ENCODE peak calls at places on chromosomes 16 and 17, in eight cellular contexts. S, N, V, X, G, P, C and Q are unnamed samples.

GRCh38 chr16:75591001-75591852 is 25.0 kb downstream of the GABARAPL2 start:
- DNase-seq in C (no peak), N (peak; percentile 68), X (no peak), S (peak; percentile 73), V (peak; percentile 81), P (no peak), G (no peak), Q (no peak)

GRCh38 chr16:57643166-57643813 is 14.9 kb downstream of the ADGRG1 start:
- DNase-seq in X (peak; percentile 59), N (no peak), C (no peak), P (peak; percentile 94), V (peak; percentile 45), G (no peak), S (peak; percentile 50), Q (no peak)

GRCh38 chr16:89005201-89006035 is 28.4 kb upstream of the CBFA2T3 start:
- DNase-seq in C (no peak), N (peak; percentile 10), G (no peak), S (no peak), V (no peak), X (no peak), P (no peak), Q (no peak)

GRCh38 chr16:25060920-25061319 is 45.8 kb upstream of the ARHGAP17 start:
- DNase-seq in X (no peak), P (no peak), N (no peak), C (no peak), G (no peak), S (no peak), V (no peak), Q (no peak)

GRCh38 chr17:81161536-81161935 is 3.8 kb upstream of the PVALEF start:
- DNase-seq in G (no peak), C (no peak), S (no peak), P (no peak), N (no peak), V (no peak), X (no peak), Q (no peak)

GRCh38 chr17:44499722-44500121 is 3.5 kb downstream of the GPATCH8 start:
- DNase-seq in V (no peak), C (no peak), P (no peak), N (no peak), G (no peak), S (no peak), X (no peak), Q (no peak)

GRCh38 chr17:73309727-73310555 is 1.9 kb downstream of the CDC42EP4 start:
- DNase-seq in P (peak; percentile 59), N (no peak), X (no peak), S (no peak), V (no peak), C (peak; percentile 64), G (no peak), Q (no peak)

GRCh38 chr17:309361-309888 is 43.2 kb downstream of the RPH3AL start:
- DNase-seq in C (peak; percentile 85), S (peak; percentile 62), N (no peak), P (no peak), X (no peak), G (no peak), V (no peak), Q (no peak)

GRCh38 chr16:88763502-88764053 is 21.4 kb downstream of the PIEZO1 start:
- DNase-seq in X (no peak), N (no peak), G (no peak), C (no peak), P (peak; percentile 79), S (no peak), V (no peak), Q (no peak)

GRCh38 chr17:79073706-79074088 is 927 bp upstream of the ENGASE start:
- DNase-seq in G (no peak), N (no peak), C (no peak), P (no peak), X (no peak), V (no peak), S (no peak), Q (no peak)

GRCh38 chr16:51392651-51393187 is 241.6 kb upstream of the SALL1 start:
- DNase-seq in G (no peak), S (peak; percentile 5), X (peak; percentile 90), V (peak; percentile 88), N (peak; percentile 29), C (peak; percentile 19), P (peak; percentile 19), Q (no peak)

GRCh38 chr17:29150191-29150590 is 30.0 kb downstream of the MYO18A start:
- DNase-seq in N (no peak), X (peak; percentile 44), G (no peak), C (no peak), V (no peak), S (no peak), P (no peak), Q (no peak)

GRCh38 chr17:74437702-74438101 is 5.8 kb downstream of the GPRC5C start:
- DNase-seq in C (peak; percentile 55), N (no peak), V (peak; percentile 11), P (no peak), G (no peak), S (no peak), X (no peak), Q (no peak)

GRCh38 chr17:50721194-50722010 is 2.0 kb downstream of the LUC7L3 start:
- DNase-seq in S (no peak), C (no peak), X (no peak), P (no peak), V (peak; percentile 24), N (no peak), G (no peak), Q (no peak)

GRCh38 chr17:40107266-40107980 is 7.0 kb upstream of the NR1D1 start:
- DNase-seq in V (peak; percentile 42), P (no peak), C (no peak), X (no peak), S (no peak), G (no peak), N (peak; percentile 60), Q (no peak)

GRCh38 chr16:84115919-84116719 is 623 bp downstream of the MBTPS1 start:
- DNase-seq in G (peak; percentile 30), N (no peak), S (peak; percentile 32), P (peak; percentile 28), V (peak; percentile 42), C (no peak), X (peak; percentile 39), Q (no peak)

GRCh38 chr16:56305956-56306565 is 114.8 kb downstream of the GNAO1 start:
- DNase-seq in X (no peak), N (no peak), S (peak; percentile 35), P (no peak), V (no peak), G (no peak), C (no peak), Q (no peak)

GRCh38 chr17:47279062-47279801 is 25.6 kb downstream of the ITGB3 start:
- DNase-seq in G (no peak), P (peak; percentile 95), C (no peak), S (peak; percentile 98), V (peak; percentile 100), N (peak; percentile 82), X (peak; percentile 92), Q (no peak)